ENCODE peak calls at places on chromosomes 2 and 18, in five cellular contexts. T is bronchial epithelial cell, V is lower lobe of right lung, Q is H1, F is brain microvascular endothelial cell. W is an unnamed sample.

GRCh38 chr18:33716061-33716683 is 138.2 kb downstream of the ASXL3 start:
- DNase-seq in T (peak; percentile 73), V (no peak), Q (no peak), F (no peak), W (no peak)

GRCh38 chr2:210224660-210225460 is at the start of gene ACADL:
- DNase-seq in T (peak; percentile 37), V (peak; percentile 89), Q (no peak), F (peak; percentile 6), W (no peak)

GRCh38 chr2:234996467-234997270 is 44.9 kb downstream of the SH3BP4 start:
- DNase-seq in T (no peak), V (no peak), Q (peak; percentile 87), F (peak; percentile 70), W (peak; percentile 73)

GRCh38 chr2:39099820-39100728 is 20.8 kb downstream of the SOS1 start:
- DNase-seq in T (peak; percentile 93), V (no peak), Q (no peak), F (no peak), W (no peak)

GRCh38 chr2:54454922-54455583 is 1.1 kb upstream of the SPTBN1 start:
- DNase-seq in T (no peak), V (no peak), Q (no peak), F (no peak), W (no peak)

GRCh38 chr2:232444409-232445148 is 11.4 kb upstream of the ALPI start:
- DNase-seq in T (peak; percentile 58), V (peak; percentile 65), Q (peak; percentile 44), F (peak; percentile 70), W (no peak)

GRCh38 chr2:57497489-57498096 is 549.0 kb upstream of the VRK2 start:
- DNase-seq in T (peak; percentile 36), V (peak; percentile 41), Q (no peak), F (peak; percentile 63), W (peak; percentile 4)

GRCh38 chr2:123771928-123772632 is 253.0 kb upstream of the CNTNAP5 start:
- DNase-seq in T (no peak), V (no peak), Q (no peak), F (no peak), W (no peak)

GRCh38 chr18:44589709-44590108 is 91.0 kb upstream of the SETBP1 start:
- DNase-seq in T (peak; percentile 88), V (no peak), Q (no peak), F (peak; percentile 67), W (no peak)

GRCh38 chr2:168633200-168633599 is 169.2 kb upstream of the NOSTRIN start:
- DNase-seq in T (no peak), V (no peak), Q (no peak), F (no peak), W (no peak)

GRCh38 chr2:48545244-48545643 is 15.3 kb downstream of the STON1 start:
- DNase-seq in T (no peak), V (no peak), Q (no peak), F (no peak), W (no peak)

GRCh38 chr2:70656421-70657010 is 102.9 kb upstream of the TGFA start:
- DNase-seq in T (no peak), V (no peak), Q (no peak), F (no peak), W (no peak)

GRCh38 chr2:200180943-200181342 is 125.5 kb upstream of the SPATS2L start:
- DNase-seq in T (no peak), V (no peak), Q (no peak), F (no peak), W (no peak)

GRCh38 chr2:214529021-214529420 is 118.2 kb downstream of the VWC2L start:
- DNase-seq in T (peak; percentile 69), V (no peak), Q (no peak), F (no peak), W (no peak)

GRCh38 chr2:236223675-236224074 is 40.5 kb downstream of the ASB18 start:
- DNase-seq in T (no peak), V (no peak), Q (no peak), F (no peak), W (no peak)

GRCh38 chr2:85732467-85733120 is 21.2 kb upstream of the ATOH8 start:
- DNase-seq in T (no peak), V (no peak), Q (no peak), F (no peak), W (no peak)

GRCh38 chr2:227973241-227973640 is 101.8 kb downstream of the DAW1 start:
- DNase-seq in T (no peak), V (no peak), Q (no peak), F (no peak), W (no peak)

GRCh38 chr2:222218786-222219185 is 80.0 kb downstream of the PAX3 start:
- DNase-seq in T (no peak), V (no peak), Q (no peak), F (no peak), W (no peak)

GRCh38 chr2:240786871-240787311 is 33.1 kb downstream of the KIF1A start:
- DNase-seq in T (no peak), V (peak; percentile 39), Q (no peak), F (no peak), W (no peak)

GRCh38 chr2:237012021-237012420 is 73.7 kb upstream of the COPS8 start:
- DNase-seq in T (no peak), V (no peak), Q (no peak), F (no peak), W (no peak)

DNA sequence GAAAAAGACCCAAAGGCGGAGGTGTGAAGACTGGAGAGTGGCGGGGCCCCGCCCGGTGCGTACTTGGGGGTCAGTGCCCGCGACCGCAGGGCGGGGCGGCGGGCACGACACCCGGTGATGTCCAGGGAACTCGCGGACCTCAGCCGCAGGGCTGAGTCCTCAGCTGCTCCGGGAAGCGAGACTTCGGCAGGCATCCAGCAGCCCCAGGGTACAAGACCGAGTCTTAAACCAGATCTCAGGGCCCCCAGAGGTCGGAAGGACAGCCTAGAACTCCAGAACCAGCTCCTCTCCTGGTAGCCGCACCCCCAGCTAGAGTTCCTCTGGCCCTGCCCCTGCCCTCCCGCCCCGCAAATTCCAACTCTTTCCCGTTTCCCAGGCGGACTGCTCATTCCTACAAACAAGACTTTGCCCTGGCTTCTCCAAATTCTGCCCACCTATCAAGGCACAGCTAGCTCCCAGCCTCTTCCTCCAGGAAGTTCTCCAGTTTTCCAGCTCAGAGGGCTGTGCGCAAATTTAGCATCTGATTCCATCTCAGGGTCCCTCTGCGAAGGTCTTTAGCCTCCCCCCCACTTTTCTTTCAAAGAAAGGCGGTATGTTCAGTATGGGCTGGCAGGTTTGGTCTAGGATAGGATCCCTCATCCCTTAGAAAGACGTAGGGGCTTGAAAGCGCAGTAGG is 26.0 kb upstream of the NOTO start:
- DNase-seq in T (no peak), V (no peak), Q (no peak), F (no peak), W (no peak)
- H3K4me3 ChIP-seq in T (peak overlapping the region; percentile 22), V (peak overlapping the region; percentile 72), Q (peak overlapping the region; percentile 24), F (peak overlapping the region; percentile 42), W (peak overlapping the region; percentile 71)

GRCh38 chr2:194867328-194867727 is 789.7 kb upstream of the SLC39A10 start:
- DNase-seq in T (peak; percentile 25), V (no peak), Q (no peak), F (no peak), W (no peak)
- TF ChIP-seq CTCF in T (peak; percentile 52), V (peak; percentile 39), Q (peak; percentile 11), F (peak; percentile 48), W (no peak)

DNA sequence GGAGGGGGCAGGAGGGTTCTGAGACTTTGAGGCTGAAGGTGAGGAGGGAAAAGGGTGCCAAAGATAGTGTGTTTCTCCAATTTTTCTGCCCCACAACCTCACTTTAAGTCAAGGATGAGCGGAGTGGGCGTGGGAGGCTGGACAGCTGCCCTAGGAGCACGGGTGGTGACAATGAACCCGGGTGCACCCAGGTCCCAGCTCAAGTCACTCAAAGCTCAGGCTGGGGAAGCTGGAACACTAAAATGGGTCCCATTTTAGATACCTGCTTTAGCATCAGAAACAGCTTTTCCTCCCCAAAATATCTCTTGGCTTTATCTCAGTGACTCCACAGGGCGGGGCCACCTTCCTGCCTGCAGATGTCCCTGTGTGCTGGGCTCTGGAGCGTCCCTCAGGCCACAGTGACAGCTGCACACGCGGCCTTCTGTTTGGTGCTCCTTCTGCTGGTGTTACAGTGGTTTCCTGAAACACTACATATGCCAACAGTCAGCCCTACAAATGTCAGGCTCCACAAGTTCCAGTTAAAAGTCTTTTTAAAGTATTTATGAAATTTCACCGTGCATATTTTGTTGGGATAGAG is 1.4 kb upstream of the MBP start:
- DNase-seq in T (no peak), V (peak; percentile 77), Q (no peak), F (no peak), W (no peak)
- H3K4me3 ChIP-seq in T (no peak overlapping the region), V (peak overlapping the region; percentile 92), Q (no peak overlapping the region), F (no peak overlapping the region), W (no peak overlapping the region)

DNA sequence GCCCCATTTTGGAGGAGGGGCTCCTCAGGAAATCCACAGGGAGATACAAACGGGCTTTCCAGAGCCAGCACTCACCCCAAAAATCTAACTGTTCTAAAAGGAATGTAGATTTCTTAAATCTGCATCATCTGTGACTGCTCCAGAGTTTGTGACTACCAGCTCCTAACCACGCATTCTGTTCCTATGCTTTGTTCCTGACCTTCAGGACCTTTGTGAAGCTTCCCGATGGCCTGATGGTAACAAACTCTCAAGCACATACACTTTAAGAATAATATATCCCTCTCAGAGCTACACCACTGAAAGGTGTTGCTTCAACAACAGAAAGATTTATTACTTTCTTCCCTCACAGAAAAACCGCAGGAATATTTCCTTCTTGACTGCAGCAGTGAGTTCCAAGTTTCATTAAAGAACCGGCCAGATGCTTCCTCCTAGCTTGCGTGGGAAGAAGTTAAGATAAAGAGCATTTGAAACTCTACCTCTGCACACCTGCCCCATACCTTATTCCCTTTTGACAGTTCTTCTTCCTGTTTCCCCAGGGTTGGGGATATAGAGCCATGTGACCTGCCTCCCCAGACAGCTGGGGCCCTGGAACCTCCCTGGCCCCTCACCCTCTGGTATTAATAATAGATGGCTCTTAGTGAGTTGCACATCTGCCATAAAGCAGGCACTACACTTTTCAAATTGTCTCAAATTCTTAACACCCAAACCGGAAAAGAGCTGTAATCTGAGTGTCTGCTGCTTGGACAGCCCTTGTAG is 40.2 kb upstream of the EML4 start:
- DNase-seq in T (no peak), V (no peak), Q (no peak), F (no peak), W (peak; percentile 34)
- TF ChIP-seq CTCF in T (no peak), V (no peak), Q (no peak), F (no peak), W (no peak)

GRCh38 chr2:177275671-177276070 is 11.1 kb upstream of the NFE2L2 start:
- DNase-seq in T (no peak), V (no peak), Q (no peak), F (peak; percentile 53), W (no peak)
- H3K4me3 ChIP-seq in T (no peak overlapping the region), V (no peak overlapping the region), Q (no peak overlapping the region), F (no peak overlapping the region), W (no peak overlapping the region)

DNA sequence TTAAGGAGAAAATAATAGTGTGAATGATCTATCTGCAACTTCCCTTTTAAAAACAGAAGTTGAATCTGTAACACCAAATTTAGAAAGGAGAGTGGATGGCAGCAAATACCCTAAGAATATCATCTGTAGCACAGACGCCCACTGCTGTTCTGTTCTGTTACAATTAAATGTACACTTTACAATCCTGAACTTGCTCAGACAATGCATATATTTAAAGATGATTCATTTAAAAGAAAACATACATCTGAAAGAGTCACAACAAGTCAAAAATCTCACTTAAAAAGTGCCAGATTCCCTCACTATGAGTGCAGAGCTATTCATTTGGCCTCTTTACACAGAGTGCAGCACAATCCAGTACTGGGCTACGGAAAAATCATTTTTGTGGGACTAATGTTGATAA is 8.1 kb upstream of the SERTAD2 start:
- DNase-seq in T (peak; percentile 64), V (no peak), Q (no peak), F (no peak), W (no peak)
- TF ChIP-seq CTCF in T (no peak), V (no peak), Q (no peak), F (no peak), W (no peak)

W was measured in AG04449.